ENCODE peak calls at places on chromosomes 4 and X, in ten cellular contexts. G is HepG2, T is A549, Y is hepatocyte, A is Karpas-422, F is PC-3, Z is K562, R is OCI-LY7, U is SK-N-SH, N is IMR-90. Q is an unnamed sample. For H3K9me3, the result is how much of the 10 kb centered on the place peaks cover.

GRCh38 chr4:176210579-176211296 is 15.4 kb upstream of the SPATA4 start:
- DNase-seq in N (no peak), Y (no peak), G (no peak), A (no peak), T (no peak), F (no peak), Z (no peak), U (no peak), R (no peak), Q (no peak)

GRCh38 chr4:27055226-27055760 is 194.7 kb downstream of the STIM2 start:
- DNase-seq in G (no peak), N (no peak), Z (no peak), Y (no peak), F (no peak), T (no peak), U (no peak), A (no peak), R (no peak), Q (no peak)

GRCh38 chr4:16126714-16127113 is 42.9 kb upstream of the PROM1 start:
- DNase-seq in T (no peak), G (no peak), Z (no peak), R (no peak), Y (no peak), F (no peak), N (no peak), A (no peak), U (no peak), Q (no peak)

GRCh38 chr4:24519649-24520048 is 64.7 kb downstream of the DHX15 start:
- DNase-seq in A (no peak), Y (peak), T (no peak), G (peak), R (no peak), N (peak), F (no peak), U (no peak), Z (no peak), Q (no peak)

GRCh38 chr4:3401436-3402171 is 40.2 kb upstream of the HGFAC start:
- DNase-seq in Y (no peak), U (no peak), G (no peak), F (peak), A (no peak), N (no peak), T (no peak), R (no peak), Z (no peak), Q (no peak)

GRCh38 chr4:108834787-108835384 is 72.0 kb upstream of the ETNPPL start:
- DNase-seq in T (no peak), R (peak), F (peak), Y (peak), Z (no peak), G (peak), A (peak), N (peak), U (peak), Q (no peak)

GRCh38 chr4:112973897-112974296 is 75.6 kb upstream of the ANK2 start:
- DNase-seq in Z (no peak), N (no peak), F (no peak), T (no peak), R (no peak), Y (no peak), A (no peak), G (no peak), U (peak), Q (no peak)

GRCh38 chrX:70916754-70917153 is 8.2 kb upstream of the TEX11 start:
- DNase-seq in R (no peak), F (no peak), G (no peak), Y (no peak), U (no peak), N (no peak), T (no peak), A (no peak), Z (no peak), Q (no peak)

GRCh38 chrX:122026665-122027064 is 979.3 kb downstream of the GLUD2 start:
- DNase-seq in A (no peak), G (no peak), N (no peak), Z (no peak), T (no peak), R (no peak), F (no peak), Y (no peak), U (no peak), Q (no peak)

GRCh38 chr4:147312376-147313046 is 168.4 kb upstream of the EDNRA start:
- DNase-seq in N (peak), U (no peak), Y (no peak), Z (no peak), F (peak), A (no peak), G (no peak), R (no peak), T (no peak), Q (no peak)
- H3K4me2 ChIP-seq in N (no peak), U (no peak), Y (peak), Z (no peak), F (no peak), A (no peak), G (no peak), R (no peak), T (no peak), Q (no peak)

GRCh38 chr4:54227261-54228063 is 1.6 kb upstream of the PDGFRA start:
- DNase-seq in F (peak), R (no peak), U (peak), T (no peak), Y (peak), N (peak), Z (no peak), G (no peak), A (peak), Q (no peak)
- H3K4me3 ChIP-seq in F (peak), R (no peak), U (peak), T (peak), Y (peak), N (peak), Z (no peak), G (no peak), A (peak), Q (no peak)

DNA sequence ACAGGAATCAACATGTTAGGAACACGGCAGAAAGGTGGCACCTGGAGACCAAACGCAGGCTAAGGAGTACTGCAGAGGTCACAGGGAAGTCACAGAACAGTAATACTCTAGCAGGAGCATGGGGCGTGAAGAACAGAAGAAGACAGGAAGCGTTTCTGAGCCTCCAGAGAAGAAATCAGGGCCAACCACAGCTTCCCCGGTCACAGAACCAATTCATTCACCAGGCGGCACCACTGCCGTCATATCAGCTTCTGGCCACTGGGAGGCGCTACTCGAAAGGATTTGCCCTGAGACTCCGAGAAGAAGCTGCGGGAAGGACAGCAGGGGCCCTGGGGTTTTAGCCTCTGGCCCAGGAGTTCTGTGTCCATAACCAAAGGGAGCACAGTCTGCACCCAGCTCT is 78.0 kb upstream of the DRD5 start:
- DNase-seq in T (peak), Y (peak), F (peak), N (no peak), R (peak), A (peak), U (peak), Z (peak), G (peak), Q (peak)
- H3K9me3 ChIP-seq in T (under half), Y (under half), F (under half), N (under half), R (under half), A (under half), U (under half), Z (under half), G (under half), Q (under half)

DNA sequence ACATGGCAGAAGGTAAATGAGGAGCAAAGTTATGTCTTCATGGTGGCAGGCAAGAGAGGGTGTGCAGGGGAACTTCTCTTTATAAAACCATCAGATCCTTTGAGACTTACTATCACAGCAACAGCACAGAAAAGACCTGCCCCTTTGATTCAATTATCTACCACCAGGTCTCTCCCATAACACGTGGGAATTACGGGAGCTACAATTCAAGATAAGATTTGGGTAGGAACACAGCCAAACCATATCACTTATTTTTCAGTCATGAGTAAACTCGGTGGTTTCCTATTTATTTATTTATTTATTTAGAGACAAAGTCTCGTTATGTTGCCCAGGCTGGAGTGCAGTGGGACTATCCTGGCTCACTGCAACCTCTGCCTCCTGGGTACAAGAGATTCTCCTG is 22.1 kb downstream of the CXCL1 start:
- DNase-seq in T (no peak), A (no peak), G (no peak), R (no peak), F (no peak), U (no peak), Y (no peak), N (no peak), Z (no peak), Q (no peak)
- H3K4me2 ChIP-seq in T (peak), A (no peak), G (no peak), R (no peak), F (no peak), U (no peak), Y (no peak), N (no peak), Z (no peak), Q (no peak)